ENCODE peak calls at places on chromosomes 5 and 9, in six cellular contexts. K is CD8-positive, alpha-beta T cell; U is RPMI8226; O is anterior cingulate cortex; L is NCI-H460; Q is astrocyte of the spinal cord. H is an unnamed sample.

GRCh38 chr5:172707285-172708182 is 63.5 kb downstream of the DUSP1 start:
- DNase-seq in K (no peak), U (peak), O (no peak), L (peak), Q (peak), H (no peak)

GRCh38 chr5:94314507-94315170 is 303.8 kb downstream of the KIAA0825 start:
- DNase-seq in K (no peak), U (no peak), O (no peak), L (no peak), Q (no peak), H (no peak)

GRCh38 chr5:77356740-77357139 is 135.4 kb downstream of the WDR41 start:
- DNase-seq in K (no peak), U (peak), O (no peak), L (no peak), Q (peak), H (no peak)

GRCh38 chr5:1401681-1402096 is 43.6 kb downstream of the SLC6A3 start:
- DNase-seq in K (no peak), U (peak), O (no peak), L (no peak), Q (no peak), H (no peak)

GRCh38 chr5:179120421-179120861 is 60.3 kb downstream of the ZNF354C start:
- DNase-seq in K (no peak), U (no peak), O (no peak), L (no peak), Q (no peak), H (no peak)

GRCh38 chr5:57063773-57064172 is 110.1 kb upstream of the GPBP1 start:
- DNase-seq in K (no peak), U (no peak), O (no peak), L (no peak), Q (no peak), H (no peak)

GRCh38 chr5:76325876-76326491 is 77.1 kb upstream of the IQGAP2 start:
- DNase-seq in K (peak), U (peak), O (no peak), L (no peak), Q (no peak), H (no peak)

GRCh38 chr5:62256161-62257017 is 49.6 kb upstream of the KIF2A start:
- DNase-seq in K (no peak), U (no peak), O (no peak), L (no peak), Q (no peak), H (no peak)

GRCh38 chr5:2381070-2381469 is 370.4 kb downstream of the IRX2 start:
- DNase-seq in K (no peak), U (no peak), O (no peak), L (no peak), Q (no peak), H (no peak)

GRCh38 chr9:38360880-38361836 is 31.3 kb upstream of the ALDH1B1 start:
- DNase-seq in K (no peak), U (no peak), O (no peak), L (no peak), Q (peak), H (no peak)

GRCh38 chr5:343461-344401 is 22.2 kb downstream of the AHRR start:
- DNase-seq in K (peak), U (no peak), O (no peak), L (peak), Q (peak), H (peak)

GRCh38 chr9:8114826-8115225 is 315.2 kb upstream of the DMAC1 start:
- DNase-seq in K (no peak), U (no peak), O (no peak), L (no peak), Q (no peak), H (no peak)

GRCh38 chr5:122093415-122093814 is 15.4 kb upstream of the LOX start:
- DNase-seq in K (no peak), U (no peak), O (no peak), L (no peak), Q (peak), H (no peak)

GRCh38 chr5:166341708-166342329 is 1949.6 kb upstream of the WWC1 start:
- DNase-seq in K (no peak), U (peak), O (no peak), L (peak), Q (no peak), H (no peak)

GRCh38 chr9:114789006-114789405 is 16.8 kb downstream of the TNFSF15 start:
- DNase-seq in K (no peak), U (no peak), O (no peak), L (no peak), Q (no peak), H (no peak)

GRCh38 chr9:91790912-91791311 is 159.1 kb downstream of the ROR2 start:
- DNase-seq in K (no peak), U (no peak), O (no peak), L (no peak), Q (no peak), H (no peak)

GRCh38 chr5:150022163-150022540 is 21.6 kb downstream of the HMGXB3 start:
- DNase-seq in K (no peak), U (peak), O (no peak), L (no peak), Q (peak), H (no peak)

GRCh38 chr5:76256116-76256889 is 146.8 kb upstream of the IQGAP2 start:
- DNase-seq in K (peak), U (peak), O (peak), L (peak), Q (peak), H (no peak)

GRCh38 chr9:76459691-76460635 is 981 bp downstream of the GCNT1 start:
- DNase-seq in K (no peak), U (peak), O (no peak), L (no peak), Q (peak), H (peak)

GRCh38 chr9:93929231-93929630 is 25.9 kb downstream of the BARX1 start:
- DNase-seq in K (no peak), U (no peak), O (no peak), L (no peak), Q (no peak), H (no peak)

GRCh38 chr5:34533582-34534236 is 122.4 kb upstream of the RAI14 start:
- DNase-seq in K (no peak), U (no peak), O (no peak), L (no peak), Q (no peak), H (no peak)

GRCh38 chr5:474826-475661 is 32.1 kb downstream of the EXOC3 start:
- DNase-seq in K (no peak), U (peak), O (no peak), L (no peak), Q (no peak), H (peak)

GRCh38 chr5:77882670-77883257 is 106.6 kb upstream of the TBCA start:
- DNase-seq in K (no peak), U (no peak), O (no peak), L (no peak), Q (peak), H (no peak)

GRCh38 chr5:57277085-57277484 is 103.2 kb downstream of the GPBP1 start:
- DNase-seq in K (no peak), U (peak), O (no peak), L (peak), Q (peak), H (no peak)

GRCh38 chr5:165903835-165904234 is 2387.6 kb upstream of the WWC1 start:
- DNase-seq in K (no peak), U (no peak), O (no peak), L (no peak), Q (no peak), H (no peak)

GRCh38 chr9:133445293-133445969 is 14.3 kb upstream of the CACFD1 start:
- DNase-seq in K (no peak), U (no peak), O (no peak), L (no peak), Q (no peak), H (no peak)

GRCh38 chr5:66992547-66992946 is 204.1 kb downstream of the CD180 start:
- DNase-seq in K (no peak), U (peak), O (no peak), L (no peak), Q (no peak), H (no peak)

GRCh38 chr9:27539479-27540441 is 10.1 kb upstream of the MOB3B start:
- DNase-seq in K (no peak), U (no peak), O (no peak), L (no peak), Q (peak), H (no peak)

GRCh38 chr9:121569266-121569648 is 69.6 kb upstream of the GGTA1 start:
- DNase-seq in K (no peak), U (no peak), O (no peak), L (no peak), Q (no peak), H (no peak)

GRCh38 chr9:34962530-34962929 is 4.4 kb downstream of the PHF24 start:
- DNase-seq in K (no peak), U (no peak), O (no peak), L (no peak), Q (no peak), H (no peak)

GRCh38 chr5:122358382-122358990 is 46.4 kb downstream of the SNCAIP start:
- DNase-seq in K (no peak), U (no peak), O (no peak), L (no peak), Q (no peak), H (no peak)

GRCh38 chr5:149809919-149810691 is 80.0 kb downstream of the PPARGC1B start:
- DNase-seq in K (no peak), U (no peak), O (no peak), L (no peak), Q (no peak), H (no peak)

GRCh38 chr9:77991191-77991590 is 40.4 kb downstream of the GNAQ start:
- DNase-seq in K (no peak), U (no peak), O (no peak), L (no peak), Q (no peak), H (no peak)

GRCh38 chr9:114769664-114770063 is 36.2 kb downstream of the TNFSF15 start:
- DNase-seq in K (no peak), U (no peak), O (no peak), L (no peak), Q (peak), H (no peak)

GRCh38 chr9:112819635-112820496 is 69.3 kb downstream of the SNX30 start:
- DNase-seq in K (no peak), U (no peak), O (no peak), L (peak), Q (peak), H (peak)

GRCh38 chr5:10536931-10537579 is 26.8 kb upstream of the ANKRD33B start:
- DNase-seq in K (no peak), U (peak), O (no peak), L (no peak), Q (no peak), H (no peak)

GRCh38 chr5:136065588-136065987 is 36.8 kb downstream of the TGFBI start:
- DNase-seq in K (no peak), U (no peak), O (no peak), L (no peak), Q (no peak), H (no peak)